ENCODE peak calls at places on chromosomes 11 and 22, in four cellular contexts. F, I, M and H are unnamed samples.

GRCh38 chr11:33655842-33656600 is 44.6 kb downstream of the C11orf91 start:
- DNase-seq in F (no peak), I (no peak), M (no peak), H (peak; percentile 53)

GRCh38 chr11:34145073-34145472 is 39.6 kb downstream of the NAT10 start:
- DNase-seq in F (no peak), I (no peak), M (no peak), H (peak; percentile 61)

GRCh38 chr11:69823641-69824285 is 4.5 kb upstream of the FGF3 start:
- DNase-seq in F (no peak), I (no peak), M (no peak), H (no peak)

GRCh38 chr11:126433989-126434949 is 78.8 kb downstream of the ST3GAL4 start:
- DNase-seq in F (no peak), I (no peak), M (no peak), H (no peak)

GRCh38 chr11:73388241-73389133 is 12.3 kb downstream of the RELT start:
- DNase-seq in F (no peak), I (no peak), M (no peak), H (no peak)

GRCh38 chr22:20027966-20028854 is 7.3 kb downstream of the TANGO2 start:
- DNase-seq in F (no peak), I (no peak), M (no peak), H (no peak)

GRCh38 chr11:62119569-62119968 is 4.2 kb upstream of the INCENP start:
- DNase-seq in F (no peak), I (no peak), M (no peak), H (no peak)

GRCh38 chr11:112310414-112310813 is 49.8 kb upstream of the PLET1 start:
- DNase-seq in F (no peak), I (no peak), M (no peak), H (no peak)

GRCh38 chr22:31489632-31490495 is at the start of gene EIF4ENIF1:
- DNase-seq in F (no peak), I (peak; percentile 72), M (peak; percentile 88), H (no peak)

GRCh38 chr11:130644187-130644586 is 195.7 kb downstream of the ADAMTS15 start:
- DNase-seq in F (peak; percentile 29), I (no peak), M (no peak), H (no peak)

GRCh38 chr22:27116295-27116694 is 458.9 kb downstream of the MIAT start:
- DNase-seq in F (no peak), I (no peak), M (no peak), H (no peak)

GRCh38 chr11:33045551-33046255 is 6.3 kb downstream of the TCP11L1 start:
- DNase-seq in F (no peak), I (peak; percentile 53), M (no peak), H (no peak)

GRCh38 chr11:30786392-30787120 is 200.4 kb upstream of the MPPED2 start:
- DNase-seq in F (no peak), I (peak; percentile 1), M (no peak), H (no peak)

GRCh38 chr11:120273432-120273831 is 33.5 kb downstream of the POU2F3 start:
- DNase-seq in F (no peak), I (no peak), M (no peak), H (no peak)

GRCh38 chr11:32386770-32387377 is 48.5 kb downstream of the WT1 start:
- DNase-seq in F (no peak), I (no peak), M (peak; percentile 53), H (no peak)

GRCh38 chr22:21937041-21937820 is 15.4 kb downstream of the PPM1F start:
- DNase-seq in F (no peak), I (no peak), M (no peak), H (no peak)

GRCh38 chr11:129331217-129331616 is 44.4 kb upstream of the BARX2 start:
- DNase-seq in F (no peak), I (peak; percentile 16), M (no peak), H (no peak)

GRCh38 chr11:46336781-46337180 is 10.5 kb upstream of the DGKZ start:
- DNase-seq in F (no peak), I (no peak), M (peak; percentile 69), H (no peak)

GRCh38 chr22:45231293-45231692 is 9.4 kb downstream of the KIAA0930 start:
- DNase-seq in F (no peak), I (no peak), M (no peak), H (no peak)

GRCh38 chr11:10938650-10939387 is 81.0 kb upstream of the ZBED5 start:
- DNase-seq in F (no peak), I (no peak), M (no peak), H (no peak)

GRCh38 chr11:56855217-56855616 is 106.7 kb upstream of the OR9G4 start:
- DNase-seq in F (no peak), I (no peak), M (no peak), H (no peak)

GRCh38 chr11:48123934-48124755 is 92.5 kb upstream of the OR4B1 start:
- DNase-seq in F (no peak), I (no peak), M (no peak), H (no peak)

GRCh38 chr11:68117896-68118470 is 3.2 kb downstream of the CHKA start:
- DNase-seq in F (no peak), I (peak; percentile 60), M (no peak), H (no peak)

GRCh38 chr22:19688301-19689290 is 25.7 kb upstream of the SEPTIN5 start:
- DNase-seq in F (no peak), I (no peak), M (peak; percentile 56), H (no peak)

GRCh38 chr11:69489031-69489745 is 7.7 kb downstream of the LINC01488 start:
- DNase-seq in F (no peak), I (no peak), M (no peak), H (no peak)

GRCh38 chr11:65922565-65922964 is 3.3 kb downstream of the DRAP1 start:
- DNase-seq in F (no peak), I (no peak), M (no peak), H (no peak)
- TF ChIP-seq POLR2AphosphoS5 in F (no peak), I (no peak), M (no peak), H (no peak)

GRCh38 chr11:101867951-101868350 is 46.9 kb upstream of the CEP126 start:
- DNase-seq in F (no peak), I (no peak), M (no peak), H (no peak)

GRCh38 chr11:101866619-101867491 is 48.0 kb upstream of the CEP126 start:
- DNase-seq in F (no peak), I (peak; percentile 93), M (no peak), H (no peak)

DNA sequence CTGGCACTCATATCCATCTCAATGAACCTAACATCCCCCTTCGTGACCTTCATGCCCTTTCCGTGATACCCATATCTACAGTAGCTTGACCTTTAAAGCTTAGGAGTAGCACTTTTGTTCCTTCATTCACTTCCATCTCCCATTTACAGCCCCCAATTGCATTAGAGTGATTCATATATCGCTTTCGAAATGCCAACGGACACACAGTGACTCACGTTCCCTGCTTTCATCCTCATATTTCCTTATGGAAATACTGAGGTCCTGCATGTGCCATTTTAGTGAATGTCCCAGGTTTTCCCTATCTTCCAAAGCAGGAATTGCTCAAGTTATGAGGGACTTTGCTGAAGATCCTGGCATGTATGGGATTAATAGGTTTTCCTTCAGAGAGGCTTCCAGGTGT is 44.3 kb upstream of the CEP126 start:
- DNase-seq in F (no peak), I (no peak), M (no peak), H (no peak)
- TF ChIP-seq HDAC6 in F (no peak), I (no peak), M (no peak), H (no peak)

GRCh38 chr11:44304091-44305084 is 5.6 kb downstream of the ALX4 start:
- DNase-seq in F (no peak), I (no peak), M (no peak), H (no peak)

GRCh38 chr11:44298862-44299261 is 11.1 kb downstream of the ALX4 start:
- DNase-seq in F (no peak), I (no peak), M (no peak), H (no peak)

GRCh38 chr11:44300881-44301855 is 8.8 kb downstream of the ALX4 start:
- DNase-seq in F (no peak), I (no peak), M (no peak), H (no peak)

GRCh38 chr11:44303401-44303938 is 6.5 kb downstream of the ALX4 start:
- DNase-seq in F (no peak), I (no peak), M (no peak), H (no peak)

DNA sequence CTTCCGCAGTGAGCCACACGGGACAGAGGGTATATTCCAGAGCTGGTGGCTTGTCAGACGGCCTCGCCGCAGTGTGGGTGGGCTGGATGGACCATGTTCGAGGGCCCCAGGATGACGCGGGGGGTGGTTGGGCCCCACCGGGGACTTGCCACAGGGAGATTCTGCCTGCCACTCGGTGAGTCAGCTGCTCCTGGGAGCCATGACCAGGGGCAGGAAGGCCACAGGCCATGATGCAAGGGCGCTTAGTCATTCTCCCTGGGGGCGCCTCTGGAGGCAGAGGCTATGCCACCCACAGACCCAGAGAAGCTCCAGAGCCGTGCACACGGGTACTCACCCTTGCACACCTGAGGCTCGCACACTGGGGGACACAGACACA is 8.1 kb downstream of the ALX4 start:
- DNase-seq in F (no peak), I (no peak), M (peak; percentile 29), H (no peak)
- TF ChIP-seq POLR2AphosphoS5 in F (no peak), I (no peak), M (no peak), H (no peak)

GRCh38 chr11:81253226-81253625 is 1480.4 kb downstream of the FAM181B start:
- DNase-seq in F (no peak), I (no peak), M (no peak), H (no peak)

GRCh38 chr11:81255905-81256304 is 1477.8 kb downstream of the FAM181B start:
- DNase-seq in F (no peak), I (no peak), M (no peak), H (no peak)
- TF ChIP-seq HDAC6 in F (no peak), I (no peak), M (no peak), H (no peak)

GRCh38 chr11:115194798-115195101 is 309.5 kb downstream of the CADM1 start:
- DNase-seq in F (no peak), I (no peak), M (no peak), H (peak; percentile 21)

GRCh38 chr11:115193931-115194797 is 310.1 kb downstream of the CADM1 start:
- DNase-seq in F (no peak), I (peak; percentile 21), M (no peak), H (peak; percentile 19)

GRCh38 chr11:115190196-115190595 is 314.0 kb downstream of the CADM1 start:
- DNase-seq in F (no peak), I (no peak), M (no peak), H (no peak)

GRCh38 chr11:115197031-115197430 is 307.2 kb downstream of the CADM1 start:
- DNase-seq in F (no peak), I (no peak), M (no peak), H (no peak)

DNA sequence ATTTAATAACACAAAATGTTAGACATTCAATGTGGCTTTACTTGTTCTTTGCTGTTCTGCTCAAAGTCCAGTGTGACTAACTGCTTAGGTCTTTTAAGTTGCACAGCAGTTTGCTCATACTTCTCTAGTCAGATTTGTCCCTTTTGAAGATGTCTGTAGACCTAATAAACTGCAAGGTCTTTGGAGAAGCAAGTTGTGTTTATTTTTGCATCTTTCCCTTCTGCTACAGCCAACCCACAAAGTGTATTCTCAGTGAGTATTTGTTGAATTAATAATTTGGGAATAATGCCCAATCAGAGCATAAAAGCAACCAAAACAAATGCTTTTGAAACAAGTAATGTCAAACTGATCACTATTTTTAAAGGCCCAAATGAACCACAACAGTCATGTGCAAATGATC is 312.5 kb downstream of the CADM1 start:
- DNase-seq in F (no peak), I (peak; percentile 30), M (no peak), H (no peak)
- TF ChIP-seq POLR2AphosphoS5 in F (no peak), I (no peak), M (no peak), H (no peak)

DNA sequence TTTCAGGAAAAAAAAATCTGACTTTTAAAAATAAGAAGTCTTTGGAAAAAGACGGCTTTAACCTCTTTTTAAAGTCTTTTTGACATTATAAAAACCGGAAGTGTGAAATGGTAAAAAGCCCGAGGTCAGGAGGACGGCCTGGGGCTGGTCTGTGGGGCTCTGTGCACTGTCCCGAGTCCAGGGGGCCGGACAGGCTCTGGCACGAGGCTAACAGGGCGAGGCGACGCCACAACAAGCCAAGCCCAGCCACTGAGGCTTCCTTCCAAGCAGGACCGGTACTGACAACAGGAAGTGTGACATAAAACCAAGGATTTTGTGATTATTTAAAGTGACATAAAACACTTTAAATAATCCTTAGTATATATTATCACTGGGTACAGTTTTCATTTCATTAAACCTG is 39.2 kb downstream of the BRD1 start:
- DNase-seq in F (no peak), I (no peak), M (no peak), H (no peak)
- TF ChIP-seq HDAC6 in F (no peak), I (no peak), M (no peak), H (no peak)